ENCODE peak calls at places on chromosome 21, in six cellular contexts. L is dorsolateral prefrontal cortex; T is KBM-7; A is AG09319; K is fibroblast of pulmonary artery; F is stimulated activated CD8-positive, alpha-beta memory T cell treated with anti-CD3 and anti-CD28 coated beads, Interleukin-15, amount 100 ng/mL, for 48 hours. U is an unnamed sample.

GRCh38 chr21:25103500-25104207 is 503.6 kb downstream of the MRPL39 start:
- DNase-seq in L (no peak), T (no peak), A (no peak), K (peak; percentile 7), F (no peak), U (peak; percentile 81)

GRCh38 chr21:34688145-34688544 is 19.4 kb downstream of the CLIC6 start:
- DNase-seq in L (no peak), T (no peak), A (no peak), K (no peak), F (no peak), U (no peak)

GRCh38 chr21:33022489-33022827 is 3.3 kb upstream of the OLIG2 start:
- DNase-seq in L (no peak), T (no peak), A (no peak), K (no peak), F (no peak), U (no peak)

GRCh38 chr21:41926068-41926806 is 27.6 kb downstream of the C2CD2 start:
- DNase-seq in L (no peak), T (peak; percentile 44), A (no peak), K (peak; percentile 56), F (no peak), U (peak; percentile 55)

GRCh38 chr21:29299046-29299905 is 554 bp downstream of the BACH1 start:
- DNase-seq in L (peak; percentile 51), T (peak; percentile 55), A (no peak), K (peak; percentile 57), F (peak; percentile 64), U (peak; percentile 56)

GRCh38 chr21:41897047-41897669 is 18.0 kb upstream of the PRDM15 start:
- DNase-seq in L (no peak), T (no peak), A (no peak), K (no peak), F (no peak), U (no peak)

GRCh38 chr21:38869946-38870345 is 64.2 kb downstream of the ETS2 start:
- DNase-seq in L (no peak), T (no peak), A (no peak), K (no peak), F (no peak), U (no peak)

GRCh38 chr21:17782051-17782450 is 37.1 kb downstream of the C21orf91 start:
- DNase-seq in L (no peak), T (no peak), A (no peak), K (no peak), F (no peak), U (no peak)

GRCh38 chr21:39348040-39348354 is 891 bp downstream of the HMGN1 start:
- DNase-seq in L (peak; percentile 35), T (no peak), A (no peak), K (no peak), F (no peak), U (no peak)

GRCh38 chr21:15071012-15071411 is 6.2 kb upstream of the NRIP1 start:
- DNase-seq in L (no peak), T (no peak), A (no peak), K (no peak), F (no peak), U (no peak)

GRCh38 chr21:37425684-37426083 is 59.1 kb downstream of the DYRK1A start:
- DNase-seq in L (no peak), T (no peak), A (no peak), K (no peak), F (no peak), U (no peak)

GRCh38 chr21:35229290-35229689 is 180.2 kb upstream of the RUNX1 start:
- DNase-seq in L (no peak), T (no peak), A (no peak), K (no peak), F (no peak), U (no peak)

GRCh38 chr21:25813917-25814316 is 79.1 kb downstream of the GABPA start:
- DNase-seq in L (no peak), T (no peak), A (no peak), K (no peak), F (no peak), U (no peak)

GRCh38 chr21:43572443-43572842 is 86.8 kb downstream of the HSF2BP start:
- DNase-seq in L (no peak), T (no peak), A (no peak), K (no peak), F (no peak), U (no peak)

GRCh38 chr21:43824250-43824882 is 35.0 kb downstream of the RRP1 start:
- DNase-seq in L (peak; percentile 67), T (no peak), A (peak; percentile 11), K (peak; percentile 47), F (no peak), U (peak; percentile 45)

GRCh38 chr21:29849735-29850176 is 90.0 kb downstream of the GRIK1 start:
- DNase-seq in L (peak; percentile 31), T (peak; percentile 79), A (peak; percentile 12), K (peak; percentile 73), F (no peak), U (peak; percentile 20)

GRCh38 chr21:44958471-44959191 is 18.8 kb downstream of the SLX9 start:
- DNase-seq in L (no peak), T (no peak), A (peak; percentile 54), K (peak; percentile 88), F (no peak), U (peak; percentile 49)

GRCh38 chr21:37431243-37431642 is 64.7 kb downstream of the DYRK1A start:
- DNase-seq in L (no peak), T (no peak), A (no peak), K (no peak), F (no peak), U (no peak)

GRCh38 chr21:28644762-28645161 is 347.9 kb downstream of the LTN1 start:
- DNase-seq in L (no peak), T (no peak), A (no peak), K (no peak), F (no peak), U (no peak)

GRCh38 chr21:18368193-18368592 is 35.4 kb downstream of the TMPRSS15 start:
- DNase-seq in L (no peak), T (peak; percentile 2), A (no peak), K (no peak), F (no peak), U (no peak)

GRCh38 chr21:35026617-35027557 is 22.2 kb downstream of the RUNX1 start:
- DNase-seq in L (no peak), T (peak; percentile 99), A (no peak), K (peak; percentile 69), F (peak; percentile 75), U (peak; percentile 67)

GRCh38 chr21:40115775-40116174 is 248.5 kb downstream of the PCP4 start:
- DNase-seq in L (no peak), T (no peak), A (no peak), K (no peak), F (no peak), U (no peak)

GRCh38 chr21:39314155-39315027 is 959 bp upstream of the BRWD1 start:
- DNase-seq in L (peak; percentile 57), T (no peak), A (no peak), K (peak; percentile 69), F (peak; percentile 41), U (peak; percentile 73)

GRCh38 chr21:42834730-42835191 is 44.6 kb downstream of the WDR4 start:
- DNase-seq in L (no peak), T (no peak), A (no peak), K (no peak), F (no peak), U (no peak)

GRCh38 chr21:43316156-43316845 is 110.6 kb downstream of the SIK1 start:
- DNase-seq in L (no peak), T (no peak), A (no peak), K (no peak), F (no peak), U (no peak)

GRCh38 chr21:38351176-38351959 is 94.6 kb downstream of the KCNJ15 start:
- DNase-seq in L (no peak), T (no peak), A (no peak), K (no peak), F (no peak), U (no peak)

GRCh38 chr21:38968887-38969543 is 163.3 kb downstream of the ETS2 start:
- DNase-seq in L (no peak), T (peak; percentile 93), A (no peak), K (no peak), F (no peak), U (no peak)

GRCh38 chr21:15003463-15004135 is 61.2 kb downstream of the NRIP1 start:
- DNase-seq in L (no peak), T (no peak), A (no peak), K (no peak), F (no peak), U (no peak)

GRCh38 chr21:28473530-28474225 is 519.0 kb downstream of the LTN1 start:
- DNase-seq in L (no peak), T (no peak), A (no peak), K (peak; percentile 35), F (no peak), U (no peak)

GRCh38 chr21:14382486-14382834 is 486 bp downstream of the HSPA13 start:
- DNase-seq in L (peak; percentile 45), T (no peak), A (no peak), K (peak; percentile 14), F (no peak), U (peak; percentile 12)

GRCh38 chr21:41610042-41610839 is 102.3 kb upstream of the TMPRSS2 start:
- DNase-seq in L (peak; percentile 54), T (peak; percentile 57), A (no peak), K (peak; percentile 74), F (no peak), U (peak; percentile 27)

GRCh38 chr21:31656199-31657095 is 3.0 kb upstream of the SOD1 start:
- DNase-seq in L (no peak), T (no peak), A (no peak), K (no peak), F (peak; percentile 61), U (peak; percentile 42)